ENCODE peak calls at places on chromosome 17, in eight cellular contexts. Z is endothelial cell, N is H9, E is epithelial cell of esophagus, B is brain microvascular endothelial cell, K is natural killer cell, O is NCI-H1105 treated with DMSO at 0.1 percent for 48 hours, Q is cardiac fibroblast. S is an unnamed sample.

GRCh38 chr17:1847191-1847590 is 17.4 kb downstream of the RPA1 start:
- DNase-seq in N (no peak), E (no peak), Q (peak; percentile 11), O (no peak), B (no peak), Z (no peak), K (no peak), S (no peak)

GRCh38 chr17:79414520-79415065 is 196.3 kb downstream of the RBFOX3 start:
- DNase-seq in Q (no peak), Z (no peak), O (no peak), B (no peak), N (no peak), K (no peak), E (no peak), S (no peak)

GRCh38 chr17:35257080-35257701 is 14.3 kb downstream of the SLFN5 start:
- DNase-seq in K (no peak), N (no peak), B (peak; percentile 59), E (peak; percentile 89), Q (peak; percentile 63), Z (no peak), O (peak; percentile 94), S (peak; percentile 95)

GRCh38 chr17:38428150-38428642 is at the start of gene ARHGAP23:
- DNase-seq in B (no peak), Q (peak; percentile 83), Z (no peak), N (peak; percentile 84), K (peak; percentile 31), O (no peak), E (no peak), S (peak; percentile 21)

GRCh38 chr17:50270430-50271172 is 3.7 kb upstream of the TMEM92 start:
- DNase-seq in B (peak; percentile 63), K (no peak), O (no peak), Z (no peak), E (no peak), N (peak; percentile 65), Q (peak; percentile 84), S (no peak)

GRCh38 chr17:29154516-29155234 is 25.5 kb downstream of the MYO18A start:
- DNase-seq in O (no peak), B (no peak), Q (no peak), K (no peak), E (no peak), N (no peak), Z (no peak), S (peak; percentile 50)

GRCh38 chr17:50556803-50557202 is 3.7 kb upstream of the CACNA1G start:
- DNase-seq in N (no peak), Q (no peak), E (no peak), K (no peak), O (peak; percentile 78), B (no peak), Z (no peak), S (no peak)

GRCh38 chr17:45342306-45342705 is 25.5 kb upstream of the MAP3K14 start:
- DNase-seq in E (no peak), O (no peak), N (no peak), B (no peak), K (no peak), Q (no peak), Z (no peak), S (no peak)

GRCh38 chr17:2798188-2798587 is 1.9 kb downstream of the RAP1GAP2 start:
- DNase-seq in O (no peak), N (no peak), Z (no peak), B (no peak), Q (no peak), E (no peak), K (no peak), S (no peak)

GRCh38 chr17:42346473-42346872 is 41.8 kb downstream of the STAT3 start:
- DNase-seq in Z (no peak), Q (no peak), K (no peak), O (no peak), E (no peak), N (no peak), B (peak; percentile 17), S (no peak)

GRCh38 chr17:35536664-35537160 is 766 bp downstream of the SLFN12L start:
- DNase-seq in N (no peak), O (no peak), Q (no peak), Z (no peak), B (no peak), E (no peak), K (no peak), S (no peak)

GRCh38 chr17:81868674-81869220 is 2.4 kb downstream of the ARHGDIA start:
- DNase-seq in O (no peak), N (peak; percentile 78), K (no peak), Z (no peak), E (peak; percentile 78), B (peak; percentile 79), Q (peak; percentile 91), S (peak; percentile 77)

GRCh38 chr17:57045868-57046671 is 39.0 kb upstream of the AKAP1 start:
- DNase-seq in N (peak; percentile 68), Q (no peak), K (peak; percentile 48), Z (no peak), O (no peak), B (no peak), E (no peak), S (no peak)

GRCh38 chr17:63274156-63274555 is 171.9 kb downstream of the CYB561 start:
- DNase-seq in E (no peak), Q (peak; percentile 83), O (no peak), Z (no peak), K (no peak), N (no peak), B (peak; percentile 50), S (no peak)

GRCh38 chr17:2082003-2082862 is 27.3 kb downstream of the HIC1 start:
- DNase-seq in E (peak; percentile 36), N (no peak), O (no peak), Q (no peak), B (no peak), Z (no peak), K (no peak), S (no peak)

GRCh38 chr17:7558544-7559306 is at the start of gene TNFSF13:
- DNase-seq in K (no peak), B (no peak), O (peak; percentile 23), E (no peak), N (no peak), Q (no peak), Z (no peak), S (peak; percentile 65)

GRCh38 chr17:34579017-34579946 is at the start of gene TMEM132E:
- DNase-seq in N (peak; percentile 71), B (no peak), O (peak; percentile 66), E (peak; percentile 10), K (no peak), Z (peak; percentile 33), Q (peak; percentile 13), S (no peak)

GRCh38 chr17:50026901-50027638 is 28.8 kb upstream of the ITGA3 start:
- DNase-seq in Q (peak; percentile 85), Z (peak; percentile 93), O (peak; percentile 50), N (peak; percentile 94), B (peak; percentile 89), E (peak; percentile 90), K (peak; percentile 78), S (peak; percentile 89)

GRCh38 chr17:55778389-55779118 is 27.7 kb downstream of the PCTP start:
- DNase-seq in E (no peak), B (no peak), K (no peak), O (no peak), Z (no peak), Q (no peak), N (no peak), S (no peak)

GRCh38 chr17:39192901-39193300 is 4.6 kb downstream of the CACNB1 start:
- DNase-seq in B (no peak), Z (no peak), K (no peak), Q (no peak), N (no peak), E (no peak), O (no peak), S (no peak)

GRCh38 chr17:17845046-17845775 is 8.4 kb upstream of the SREBF1 start:
- DNase-seq in Q (no peak), B (no peak), E (no peak), O (no peak), N (no peak), Z (no peak), K (no peak), S (no peak)

GRCh38 chr17:47120521-47121095 is 68.5 kb downstream of the CDC27 start:
- DNase-seq in K (no peak), B (peak; percentile 59), E (peak; percentile 16), N (no peak), O (no peak), Q (no peak), Z (no peak), S (no peak)

GRCh38 chr17:46991618-46992017 is 12.6 kb upstream of the RPRML start:
- DNase-seq in Q (no peak), B (no peak), E (no peak), N (no peak), O (no peak), K (no peak), Z (no peak), S (no peak)

GRCh38 chr17:82938486-82939212 is 98.8 kb upstream of the ZNF750 start:
- DNase-seq in K (no peak), N (no peak), Z (no peak), O (no peak), B (no peak), E (no peak), Q (no peak), S (no peak)

GRCh38 chr17:6259899-6260298 is 175.0 kb downstream of the AIPL1 start:
- DNase-seq in Q (no peak), N (peak; percentile 65), O (no peak), Z (no peak), E (peak; percentile 4), B (no peak), K (no peak), S (no peak)

GRCh38 chr17:50396261-50397110 is 837 bp downstream of the LRRC59 start:
- DNase-seq in N (no peak), E (peak; percentile 82), Q (peak; percentile 73), Z (no peak), O (peak; percentile 32), B (peak; percentile 22), K (peak; percentile 27), S (peak; percentile 78)

GRCh38 chr17:58120195-58120822 is 27.9 kb upstream of the OR4D1 start:
- DNase-seq in N (peak; percentile 78), E (peak; percentile 81), B (peak; percentile 41), Q (peak; percentile 68), O (no peak), K (no peak), Z (peak; percentile 64), S (peak; percentile 70)

GRCh38 chr17:74798239-74798707 is 22.1 kb upstream of the NAT9 start:
- DNase-seq in Q (no peak), K (no peak), B (peak; percentile 15), O (no peak), E (no peak), Z (no peak), N (no peak), S (no peak)

GRCh38 chr17:56681561-56682266 is 88.2 kb downstream of the NOG start:
- DNase-seq in N (no peak), K (no peak), Q (peak; percentile 50), Z (no peak), O (no peak), B (peak; percentile 81), E (peak; percentile 77), S (peak; percentile 71)